ENCODE peak calls at places on chromosomes 2 and 18, in four cellular contexts. X, F, G and V are unnamed samples.
A peak's percentile ranks its signal among the peaks of the same experiment; 100 is the strongest.

GRCh38 chr2:75587954-75588587 is 27.3 kb upstream of the EVA1A start:
- DNase-seq in F (peak; percentile 98), X (no peak), G (peak; percentile 62), V (peak; percentile 90)

GRCh38 chr18:27184115-27185024 is 738 bp downstream of the CHST9 start:
- DNase-seq in F (no peak), G (no peak), X (peak; percentile 29), V (no peak)

GRCh38 chr2:182366625-182367024 is 60.2 kb downstream of the PDE1A start:
- DNase-seq in F (no peak), X (no peak), G (peak; percentile 85), V (no peak)

GRCh38 chr2:178484245-178485041 is 4.2 kb downstream of the PLEKHA3 start:
- DNase-seq in X (no peak), G (peak; percentile 39), F (peak; percentile 39), V (no peak)

GRCh38 chr2:106843001-106843909 is 42.7 kb downstream of the ST6GAL2 start:
- DNase-seq in F (no peak), G (no peak), X (no peak), V (no peak)

GRCh38 chr2:229660951-229661350 is 53.4 kb downstream of the DNER start:
- DNase-seq in G (peak; percentile 5), F (peak; percentile 54), X (no peak), V (no peak)

GRCh38 chr2:119407430-119408220 is 24.0 kb upstream of the TMEM37 start:
- DNase-seq in X (peak; percentile 37), F (peak; percentile 53), G (peak; percentile 78), V (peak; percentile 41)

GRCh38 chr2:27050281-27050995 is 1.0 kb upstream of the AGBL5 start:
- DNase-seq in F (peak; percentile 94), X (peak; percentile 92), G (peak; percentile 95), V (peak; percentile 96)

GRCh38 chr2:26477911-26478253 is at the start of gene OTOF:
- DNase-seq in F (peak; percentile 29), X (no peak), G (peak; percentile 83), V (peak; percentile 64)

GRCh38 chr2:181038796-181039195 is 58.4 kb downstream of the UBE2E3 start:
- DNase-seq in X (no peak), G (no peak), F (peak; percentile 8), V (peak; percentile 20)

GRCh38 chr2:23636412-23636811 is 251.4 kb downstream of the KLHL29 start:
- DNase-seq in G (peak; percentile 45), F (no peak), X (no peak), V (peak; percentile 24)
- TF ChIP-seq CTCF in G (peak; percentile 40), F (peak; percentile 36), X (no peak), V (peak; percentile 62)

GRCh38 chr2:120543899-120544298 is 191.8 kb upstream of the GLI2 start:
- DNase-seq in X (no peak), G (no peak), F (no peak), V (no peak)
- TF ChIP-seq CTCF in X (no peak), G (no peak), F (no peak), V (no peak)

DNA sequence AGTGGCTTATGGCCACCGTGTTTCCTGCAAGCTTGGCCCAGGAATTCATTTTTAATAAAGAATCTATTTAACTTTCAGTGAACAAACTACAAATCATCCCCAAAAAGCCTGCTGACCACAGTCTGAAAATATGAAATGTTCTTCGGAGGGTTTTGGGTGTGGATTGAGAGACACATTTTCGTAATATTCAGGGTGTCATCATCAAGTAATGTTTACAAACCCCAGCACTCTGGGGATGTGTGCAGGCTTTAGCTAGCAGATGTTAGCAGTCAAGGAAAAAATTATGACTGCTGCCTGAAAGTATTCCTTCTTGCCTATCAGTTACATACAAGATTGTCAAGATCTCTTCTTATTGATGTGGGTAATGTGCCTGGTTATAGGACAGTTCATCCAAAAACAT is 143.9 kb upstream of the FN1 start:
- DNase-seq in G (peak; percentile 87), F (peak; percentile 84), X (no peak), V (peak; percentile 74)
- TF ChIP-seq CTCF in G (no peak), F (no peak), X (no peak), V (no peak)

GRCh38 chr2:43021791-43022500 is 204.5 kb downstream of the ZFP36L2 start:
- DNase-seq in F (no peak), X (peak; percentile 58), G (no peak), V (no peak)
- TF ChIP-seq CTCF in F (peak; percentile 48), X (peak; percentile 68), G (peak; percentile 35), V (peak; percentile 51)

DNA sequence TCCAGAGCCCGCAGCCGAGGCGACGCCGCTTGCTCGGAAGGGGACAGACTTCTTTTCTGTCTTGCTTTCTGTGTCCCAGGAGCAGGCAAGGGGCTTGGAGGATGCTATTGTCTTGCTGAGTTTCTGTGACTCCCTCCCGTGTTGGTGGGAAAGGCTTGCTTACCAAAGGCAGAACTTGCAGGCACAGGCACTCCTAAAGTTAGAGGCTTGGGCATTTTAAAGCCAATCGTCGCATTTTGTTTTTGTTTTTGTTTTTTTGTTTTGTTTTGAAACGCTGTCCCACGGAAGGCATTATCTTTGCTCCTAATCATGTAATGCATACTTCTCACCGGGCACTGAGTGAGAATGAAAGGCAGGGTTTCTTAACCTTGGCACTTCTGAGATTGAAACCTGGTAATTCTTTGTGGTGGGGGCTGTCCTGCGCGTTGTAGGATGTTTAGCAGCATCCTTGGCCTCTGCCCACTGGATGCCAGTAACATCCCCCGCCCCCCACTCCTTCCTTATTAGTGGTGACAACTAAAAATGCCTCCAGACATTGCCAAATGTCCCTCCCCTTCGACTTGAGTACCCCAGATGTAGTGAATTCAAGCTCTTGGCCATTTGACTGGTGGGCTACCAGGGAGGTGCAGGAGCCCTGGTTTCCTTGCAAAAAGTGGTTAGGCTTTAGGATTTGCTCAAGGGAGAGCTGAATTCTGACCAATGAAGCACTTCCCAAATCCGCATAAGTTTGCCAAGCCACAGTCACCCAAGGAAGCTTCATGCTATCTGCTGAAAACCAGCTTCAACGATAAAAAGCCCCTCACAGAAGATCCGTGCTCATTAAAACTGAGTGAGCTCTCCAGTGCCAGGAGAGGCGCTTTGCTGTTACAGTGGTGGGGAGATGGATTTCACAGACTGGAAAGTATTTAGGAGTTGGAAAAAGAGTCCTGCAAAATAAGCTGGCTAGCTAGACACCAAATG is 1.1 kb downstream of the ANTXR1 start:
- DNase-seq in G (peak; percentile 79), X (no peak), F (no peak), V (peak; percentile 30)
- TF ChIP-seq CTCF in G (peak; percentile 10), X (no peak), F (no peak), V (peak; percentile 20)

DNA sequence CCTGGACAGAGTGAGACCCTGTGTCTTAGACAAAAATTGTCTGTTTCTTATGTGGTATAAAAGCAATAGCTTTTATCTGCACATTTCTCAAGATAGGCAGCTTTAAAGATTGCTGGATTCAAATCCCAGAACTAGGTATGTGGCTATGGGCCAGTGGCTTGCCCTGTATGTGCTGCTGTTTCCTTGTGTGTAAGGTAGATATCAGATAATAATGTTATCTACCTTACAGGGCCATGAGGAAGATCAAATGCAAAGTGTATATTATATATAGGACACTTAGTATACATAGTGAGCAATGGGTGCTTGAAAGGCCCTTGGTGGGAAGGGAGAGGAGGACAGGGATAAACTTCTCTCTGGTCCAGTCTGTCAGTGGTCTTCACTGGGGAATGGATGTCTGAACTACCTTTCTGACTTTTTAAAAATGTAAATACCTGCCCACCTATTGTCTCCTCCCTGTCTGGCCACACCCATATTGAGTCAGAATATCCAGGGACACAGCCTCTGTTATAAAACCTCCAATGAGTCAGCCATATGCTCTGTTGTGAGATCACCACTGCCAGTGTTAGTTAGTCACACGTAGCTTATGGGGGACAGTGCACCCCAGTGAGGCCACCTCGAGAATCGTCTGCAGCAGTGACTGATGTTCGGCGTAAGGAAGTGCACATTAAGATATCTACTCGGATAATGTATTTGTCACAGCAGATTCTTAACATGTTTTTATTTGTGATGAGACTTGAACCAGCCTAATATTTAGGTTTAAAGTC is 383.4 kb downstream of the PTPRM start:
- DNase-seq in F (peak; percentile 98), X (no peak), G (peak; percentile 34), V (peak; percentile 84)
- TF ChIP-seq CTCF in F (peak; percentile 27), X (no peak), G (no peak), V (peak; percentile 53)

GRCh38 chr2:191539068-191539467 is 138.9 kb upstream of the NABP1 start:
- DNase-seq in G (peak; percentile 46), F (peak; percentile 33), X (no peak), V (peak; percentile 11)
- TF ChIP-seq CTCF in G (peak; percentile 62), F (peak; percentile 55), X (peak; percentile 68), V (peak; percentile 81)